ENCODE peak calls at places on chromosomes 1 and 21, in four cellular contexts. One of them, this sample, is unnamed.

GRCh38 chr1:45535988-45536766 is 14.4 kb upstream of the AKR1A1 start:
- DNase-seq in hepatocyte: no peak
- DNase-seq in skeletal muscle cell: no peak
- DNase-seq in activated CD4-positive, alpha-beta T cell treated with anti-CD3 and anti-CD28 coated beads, Interleukin-2, amount 10 ng/mL, durations not matched to agents 7 days and 5 days: no peak
- DNase-seq in this sample: no peak

GRCh38 chr1:160103658-160104519 is 5.5 kb upstream of the IGSF8 start:
- DNase-seq in activated CD4-positive, alpha-beta T cell treated with anti-CD3 and anti-CD28 coated beads, Interleukin-2, amount 10 ng/mL, durations not matched to agents 7 days and 5 days: no peak
- DNase-seq in hepatocyte: no peak
- DNase-seq in skeletal muscle cell: no peak
- DNase-seq in this sample: no peak

GRCh38 chr1:51487628-51488027 is 31.4 kb downstream of the EPS15 start:
- DNase-seq in hepatocyte: no peak
- DNase-seq in skeletal muscle cell: no peak
- DNase-seq in activated CD4-positive, alpha-beta T cell treated with anti-CD3 and anti-CD28 coated beads, Interleukin-2, amount 10 ng/mL, durations not matched to agents 7 days and 5 days: no peak
- DNase-seq in this sample: no peak

GRCh38 chr1:165851034-165851658 is 23.7 kb downstream of the UCK2 start:
- DNase-seq in activated CD4-positive, alpha-beta T cell treated with anti-CD3 and anti-CD28 coated beads, Interleukin-2, amount 10 ng/mL, durations not matched to agents 7 days and 5 days: peak
- DNase-seq in skeletal muscle cell: no peak
- DNase-seq in hepatocyte: no peak
- DNase-seq in this sample: peak

GRCh38 chr1:6157528-6158174 is 22.5 kb downstream of the CHD5 start:
- DNase-seq in activated CD4-positive, alpha-beta T cell treated with anti-CD3 and anti-CD28 coated beads, Interleukin-2, amount 10 ng/mL, durations not matched to agents 7 days and 5 days: no peak
- DNase-seq in skeletal muscle cell: peak
- DNase-seq in hepatocyte: peak
- DNase-seq in this sample: peak

GRCh38 chr1:20058531-20058930 is 11.5 kb upstream of the PLA2G5 start:
- DNase-seq in activated CD4-positive, alpha-beta T cell treated with anti-CD3 and anti-CD28 coated beads, Interleukin-2, amount 10 ng/mL, durations not matched to agents 7 days and 5 days: peak
- DNase-seq in hepatocyte: no peak
- DNase-seq in skeletal muscle cell: peak
- DNase-seq in this sample: peak

GRCh38 chr1:92441316-92442311 is 45.1 kb downstream of the GFI1 start:
- DNase-seq in skeletal muscle cell: no peak
- DNase-seq in activated CD4-positive, alpha-beta T cell treated with anti-CD3 and anti-CD28 coated beads, Interleukin-2, amount 10 ng/mL, durations not matched to agents 7 days and 5 days: no peak
- DNase-seq in hepatocyte: peak
- DNase-seq in this sample: no peak

GRCh38 chr1:67532452-67533216 is 102.4 kb upstream of the SERBP1 start:
- DNase-seq in activated CD4-positive, alpha-beta T cell treated with anti-CD3 and anti-CD28 coated beads, Interleukin-2, amount 10 ng/mL, durations not matched to agents 7 days and 5 days: peak
- DNase-seq in skeletal muscle cell: peak
- DNase-seq in hepatocyte: peak
- DNase-seq in this sample: peak

GRCh38 chr1:29453502-29454240 is 217.3 kb downstream of the PTPRU start:
- DNase-seq in skeletal muscle cell: no peak
- DNase-seq in activated CD4-positive, alpha-beta T cell treated with anti-CD3 and anti-CD28 coated beads, Interleukin-2, amount 10 ng/mL, durations not matched to agents 7 days and 5 days: no peak
- DNase-seq in hepatocyte: peak
- DNase-seq in this sample: peak

GRCh38 chr1:39214998-39215873 is 10.7 kb downstream of the MACF1 start:
- DNase-seq in skeletal muscle cell: no peak
- DNase-seq in hepatocyte: peak
- DNase-seq in activated CD4-positive, alpha-beta T cell treated with anti-CD3 and anti-CD28 coated beads, Interleukin-2, amount 10 ng/mL, durations not matched to agents 7 days and 5 days: peak
- DNase-seq in this sample: no peak

GRCh38 chr1:30249446-30250337 is 473.7 kb downstream of the MATN1 start:
- DNase-seq in hepatocyte: no peak
- DNase-seq in activated CD4-positive, alpha-beta T cell treated with anti-CD3 and anti-CD28 coated beads, Interleukin-2, amount 10 ng/mL, durations not matched to agents 7 days and 5 days: no peak
- DNase-seq in skeletal muscle cell: no peak
- DNase-seq in this sample: no peak

GRCh38 chr1:172723251-172723650 is 64.3 kb downstream of the FASLG start:
- DNase-seq in skeletal muscle cell: no peak
- DNase-seq in activated CD4-positive, alpha-beta T cell treated with anti-CD3 and anti-CD28 coated beads, Interleukin-2, amount 10 ng/mL, durations not matched to agents 7 days and 5 days: no peak
- DNase-seq in hepatocyte: no peak
- DNase-seq in this sample: no peak

GRCh38 chr1:64163972-64164371 is 39.5 kb upstream of the UBE2U start:
- DNase-seq in hepatocyte: peak
- DNase-seq in activated CD4-positive, alpha-beta T cell treated with anti-CD3 and anti-CD28 coated beads, Interleukin-2, amount 10 ng/mL, durations not matched to agents 7 days and 5 days: no peak
- DNase-seq in skeletal muscle cell: no peak
- DNase-seq in this sample: peak

GRCh38 chr1:112722601-112723510 is 7.7 kb upstream of the PPM1J start:
- DNase-seq in activated CD4-positive, alpha-beta T cell treated with anti-CD3 and anti-CD28 coated beads, Interleukin-2, amount 10 ng/mL, durations not matched to agents 7 days and 5 days: no peak
- DNase-seq in hepatocyte: peak
- DNase-seq in skeletal muscle cell: peak
- DNase-seq in this sample: no peak

GRCh38 chr21:32246571-32246970 is 32.3 kb downstream of the MIS18A start:
- DNase-seq in hepatocyte: no peak
- DNase-seq in activated CD4-positive, alpha-beta T cell treated with anti-CD3 and anti-CD28 coated beads, Interleukin-2, amount 10 ng/mL, durations not matched to agents 7 days and 5 days: no peak
- DNase-seq in skeletal muscle cell: no peak
- DNase-seq in this sample: no peak

GRCh38 chr1:175885247-175885646 is 141.9 kb upstream of the TNR start:
- DNase-seq in skeletal muscle cell: no peak
- DNase-seq in activated CD4-positive, alpha-beta T cell treated with anti-CD3 and anti-CD28 coated beads, Interleukin-2, amount 10 ng/mL, durations not matched to agents 7 days and 5 days: no peak
- DNase-seq in hepatocyte: peak
- DNase-seq in this sample: no peak

GRCh38 chr1:62882161-62882560 is 98.2 kb downstream of the ATG4C start:
- DNase-seq in skeletal muscle cell: no peak
- DNase-seq in activated CD4-positive, alpha-beta T cell treated with anti-CD3 and anti-CD28 coated beads, Interleukin-2, amount 10 ng/mL, durations not matched to agents 7 days and 5 days: no peak
- DNase-seq in hepatocyte: no peak
- DNase-seq in this sample: no peak

GRCh38 chr1:9416918-9417500 is 122.3 kb upstream of the SLC25A33 start:
- DNase-seq in activated CD4-positive, alpha-beta T cell treated with anti-CD3 and anti-CD28 coated beads, Interleukin-2, amount 10 ng/mL, durations not matched to agents 7 days and 5 days: no peak
- DNase-seq in hepatocyte: no peak
- DNase-seq in skeletal muscle cell: no peak
- DNase-seq in this sample: no peak

GRCh38 chr1:217435159-217435558 is 195.7 kb downstream of the GPATCH2 start:
- DNase-seq in hepatocyte: no peak
- DNase-seq in skeletal muscle cell: no peak
- DNase-seq in activated CD4-positive, alpha-beta T cell treated with anti-CD3 and anti-CD28 coated beads, Interleukin-2, amount 10 ng/mL, durations not matched to agents 7 days and 5 days: no peak
- DNase-seq in this sample: no peak